ENCODE peak calls at places on chromosome 18, in ten cellular contexts. One of them, this sample, is unnamed. For H3K27me3, the result is how much of the 10 kb centered on the place peaks cover.

GRCh38 chr18:59907172-59907571 is 7.4 kb downstream of the PMAIP1 start:
- DNase-seq in heart left ventricle: no peak
- DNase-seq in stomach: no peak
- DNase-seq in HepG2: no peak
- DNase-seq in IMR-90: no peak
- DNase-seq in body of pancreas: no peak
- DNase-seq in breast epithelium: no peak
- DNase-seq in prostate gland: no peak
- DNase-seq in adrenal gland: no peak
- DNase-seq in K562: no peak
- DNase-seq in this sample: no peak

GRCh38 chr18:56823986-56824385 is 172.8 kb downstream of the WDR7 start:
- DNase-seq in stomach: no peak
- DNase-seq in body of pancreas: no peak
- DNase-seq in breast epithelium: no peak
- DNase-seq in K562: no peak
- DNase-seq in IMR-90: no peak
- DNase-seq in prostate gland: no peak
- DNase-seq in heart left ventricle: no peak
- DNase-seq in HepG2: no peak
- DNase-seq in adrenal gland: no peak
- DNase-seq in this sample: no peak

GRCh38 chr18:76274470-76275289 is 220.4 kb downstream of the ZNF516 start:
- DNase-seq in K562: peak
- DNase-seq in stomach: no peak
- DNase-seq in prostate gland: no peak
- DNase-seq in breast epithelium: no peak
- DNase-seq in HepG2: peak
- DNase-seq in heart left ventricle: no peak
- DNase-seq in adrenal gland: no peak
- DNase-seq in IMR-90: no peak
- DNase-seq in body of pancreas: no peak
- DNase-seq in this sample: no peak

GRCh38 chr18:14912967-14913366 is 165.0 kb downstream of the ANKRD30B start:
- DNase-seq in adrenal gland: no peak
- DNase-seq in heart left ventricle: no peak
- DNase-seq in K562: no peak
- DNase-seq in prostate gland: no peak
- DNase-seq in HepG2: no peak
- DNase-seq in breast epithelium: no peak
- DNase-seq in stomach: no peak
- DNase-seq in IMR-90: no peak
- DNase-seq in body of pancreas: no peak
- DNase-seq in this sample: no peak

GRCh38 chr18:49910019-49910418 is 96.7 kb upstream of the ACAA2 start:
- DNase-seq in IMR-90: no peak
- DNase-seq in K562: no peak
- DNase-seq in breast epithelium: no peak
- DNase-seq in stomach: no peak
- DNase-seq in body of pancreas: no peak
- DNase-seq in HepG2: no peak
- DNase-seq in prostate gland: no peak
- DNase-seq in heart left ventricle: no peak
- DNase-seq in adrenal gland: no peak
- DNase-seq in this sample: no peak

GRCh38 chr18:67509711-67510110 is 6.8 kb downstream of the DSEL start:
- DNase-seq in prostate gland: no peak
- DNase-seq in HepG2: no peak
- DNase-seq in stomach: no peak
- DNase-seq in IMR-90: peak
- DNase-seq in breast epithelium: no peak
- DNase-seq in adrenal gland: no peak
- DNase-seq in K562: no peak
- DNase-seq in body of pancreas: no peak
- DNase-seq in heart left ventricle: no peak
- DNase-seq in this sample: no peak

GRCh38 chr18:37457337-37457736 is 108.3 kb downstream of the CELF4 start:
- DNase-seq in body of pancreas: no peak
- DNase-seq in stomach: no peak
- DNase-seq in IMR-90: no peak
- DNase-seq in heart left ventricle: no peak
- DNase-seq in breast epithelium: no peak
- DNase-seq in HepG2: no peak
- DNase-seq in prostate gland: no peak
- DNase-seq in adrenal gland: no peak
- DNase-seq in K562: no peak
- DNase-seq in this sample: no peak

GRCh38 chr18:77081387-77081773 is 51.2 kb downstream of the MBP start:
- DNase-seq in stomach: no peak
- DNase-seq in breast epithelium: no peak
- DNase-seq in body of pancreas: no peak
- DNase-seq in HepG2: no peak
- DNase-seq in K562: no peak
- DNase-seq in adrenal gland: no peak
- DNase-seq in IMR-90: peak
- DNase-seq in heart left ventricle: no peak
- DNase-seq in prostate gland: no peak
- DNase-seq in this sample: no peak

GRCh38 chr18:37537868-37538525 is 27.6 kb downstream of the CELF4 start:
- DNase-seq in IMR-90: peak
- DNase-seq in K562: peak
- DNase-seq in adrenal gland: peak
- DNase-seq in body of pancreas: peak
- DNase-seq in heart left ventricle: peak
- DNase-seq in breast epithelium: peak
- DNase-seq in HepG2: peak
- DNase-seq in stomach: peak
- DNase-seq in prostate gland: peak
- DNase-seq in this sample: peak

GRCh38 chr18:36284268-36284667 is 13.2 kb upstream of the FHOD3 start:
- DNase-seq in K562: no peak
- DNase-seq in prostate gland: no peak
- DNase-seq in stomach: no peak
- DNase-seq in heart left ventricle: no peak
- DNase-seq in breast epithelium: no peak
- DNase-seq in adrenal gland: no peak
- DNase-seq in IMR-90: no peak
- DNase-seq in body of pancreas: no peak
- DNase-seq in HepG2: no peak
- DNase-seq in this sample: no peak

GRCh38 chr18:36283448-36283847 is 14.1 kb upstream of the FHOD3 start:
- DNase-seq in body of pancreas: no peak
- DNase-seq in HepG2: no peak
- DNase-seq in breast epithelium: no peak
- DNase-seq in adrenal gland: no peak
- DNase-seq in prostate gland: no peak
- DNase-seq in stomach: no peak
- DNase-seq in heart left ventricle: no peak
- DNase-seq in IMR-90: no peak
- DNase-seq in K562: no peak
- DNase-seq in this sample: no peak

GRCh38 chr18:36284671-36285295 is 12.7 kb upstream of the FHOD3 start:
- DNase-seq in breast epithelium: no peak
- DNase-seq in prostate gland: peak
- DNase-seq in stomach: no peak
- DNase-seq in HepG2: peak
- DNase-seq in IMR-90: peak
- DNase-seq in K562: peak
- DNase-seq in body of pancreas: peak
- DNase-seq in heart left ventricle: no peak
- DNase-seq in adrenal gland: peak
- DNase-seq in this sample: peak

GRCh38 chr18:36287653-36288052 is 9.9 kb upstream of the FHOD3 start:
- DNase-seq in heart left ventricle: no peak
- DNase-seq in K562: no peak
- DNase-seq in breast epithelium: no peak
- DNase-seq in body of pancreas: no peak
- DNase-seq in IMR-90: no peak
- DNase-seq in HepG2: no peak
- DNase-seq in prostate gland: no peak
- DNase-seq in adrenal gland: no peak
- DNase-seq in stomach: no peak
- DNase-seq in this sample: no peak

GRCh38 chr18:36288689-36289088 is 8.8 kb upstream of the FHOD3 start:
- DNase-seq in K562: no peak
- DNase-seq in adrenal gland: no peak
- DNase-seq in prostate gland: no peak
- DNase-seq in breast epithelium: no peak
- DNase-seq in stomach: no peak
- DNase-seq in HepG2: no peak
- DNase-seq in heart left ventricle: no peak
- DNase-seq in body of pancreas: no peak
- DNase-seq in IMR-90: no peak
- DNase-seq in this sample: no peak
- H3K27me3 ChIP-seq in K562: under half
- H3K27me3 ChIP-seq in adrenal gland: under half
- H3K27me3 ChIP-seq in prostate gland: under half
- H3K27me3 ChIP-seq in breast epithelium: under half
- H3K27me3 ChIP-seq in stomach: under half
- H3K27me3 ChIP-seq in HepG2: under half
- H3K27me3 ChIP-seq in heart left ventricle: under half
- H3K27me3 ChIP-seq in body of pancreas: under half
- H3K27me3 ChIP-seq in IMR-90: under half
- H3K27me3 ChIP-seq in this sample: under half

GRCh38 chr18:63132819-63133200 is 186.8 kb downstream of the BCL2 start:
- DNase-seq in stomach: peak
- DNase-seq in breast epithelium: no peak
- DNase-seq in body of pancreas: peak
- DNase-seq in adrenal gland: no peak
- DNase-seq in K562: no peak
- DNase-seq in HepG2: no peak
- DNase-seq in heart left ventricle: no peak
- DNase-seq in prostate gland: peak
- DNase-seq in IMR-90: no peak
- DNase-seq in this sample: no peak
- TF ChIP-seq POLR2A in stomach: no peak
- TF ChIP-seq POLR2A in breast epithelium: no peak
- TF ChIP-seq POLR2A in body of pancreas: no peak
- TF ChIP-seq POLR2A in adrenal gland: no peak
- TF ChIP-seq POLR2A in K562: no peak
- TF ChIP-seq POLR2A in HepG2: no peak
- TF ChIP-seq POLR2A in heart left ventricle: no peak
- TF ChIP-seq POLR2A in prostate gland: peak
- TF ChIP-seq POLR2A in IMR-90: no peak
- TF ChIP-seq POLR2A in this sample: no peak

DNA sequence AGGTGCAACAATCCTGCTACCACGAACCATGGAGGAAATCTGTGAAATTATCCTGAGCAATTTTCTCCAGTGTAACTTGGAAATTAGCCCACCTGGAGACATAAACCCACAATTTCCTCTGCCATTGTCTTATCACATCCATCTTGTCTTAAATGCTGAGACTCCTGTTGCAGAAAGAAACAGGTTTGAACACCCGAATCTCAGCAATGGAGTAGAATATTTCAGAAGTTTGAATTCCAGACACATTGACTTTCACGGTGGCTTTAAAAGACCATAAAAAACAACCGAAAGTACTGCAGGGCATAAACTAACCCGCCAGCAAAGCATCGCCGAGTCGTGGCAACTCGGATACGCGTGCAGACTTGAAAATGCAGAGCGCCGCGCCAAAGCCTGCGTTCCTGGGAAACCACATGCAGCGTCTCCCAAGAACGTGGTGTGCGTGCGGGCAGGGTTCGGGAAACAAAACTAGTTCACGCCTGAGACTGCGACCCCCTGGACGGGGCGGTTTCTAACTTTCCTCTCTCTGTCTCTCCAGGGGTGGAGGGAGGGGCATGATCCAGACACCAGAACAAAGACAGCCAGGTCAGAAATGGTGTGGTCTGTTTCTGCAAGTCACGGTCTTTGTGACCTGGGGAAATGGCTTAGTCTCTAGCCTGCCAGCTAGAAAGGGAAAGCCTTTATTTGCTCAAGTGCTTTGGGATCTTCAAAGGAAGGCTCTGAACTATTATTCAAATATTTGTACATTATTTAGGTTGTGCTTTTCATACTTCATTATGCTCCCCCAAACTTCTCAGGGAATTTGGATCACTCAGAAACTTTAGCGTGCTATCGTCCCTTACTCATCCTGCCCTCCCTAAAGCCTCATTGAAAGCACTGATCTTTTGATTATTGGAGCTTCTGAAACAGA is 26.9 kb upstream of the KCTD1 start:
- DNase-seq in IMR-90: peak
- DNase-seq in breast epithelium: peak
- DNase-seq in HepG2: peak
- DNase-seq in body of pancreas: peak
- DNase-seq in K562: peak
- DNase-seq in heart left ventricle: peak
- DNase-seq in stomach: peak
- DNase-seq in prostate gland: peak
- DNase-seq in adrenal gland: peak
- DNase-seq in this sample: peak
- H3K27me3 ChIP-seq in IMR-90: under half
- H3K27me3 ChIP-seq in breast epithelium: under half
- H3K27me3 ChIP-seq in HepG2: under half
- H3K27me3 ChIP-seq in body of pancreas: under half
- H3K27me3 ChIP-seq in K562: under half
- H3K27me3 ChIP-seq in heart left ventricle: under half
- H3K27me3 ChIP-seq in stomach: under half
- H3K27me3 ChIP-seq in prostate gland: under half
- H3K27me3 ChIP-seq in adrenal gland: under half
- H3K27me3 ChIP-seq in this sample: under half

GRCh38 chr18:3214855-3215637 is 4.7 kb downstream of the MYOM1 start:
- DNase-seq in IMR-90: no peak
- DNase-seq in HepG2: no peak
- DNase-seq in K562: no peak
- DNase-seq in breast epithelium: no peak
- DNase-seq in prostate gland: no peak
- DNase-seq in stomach: no peak
- DNase-seq in heart left ventricle: no peak
- DNase-seq in body of pancreas: no peak
- DNase-seq in adrenal gland: no peak
- DNase-seq in this sample: no peak

GRCh38 chr18:3219621-3220335 is at the start of gene MYOM1:
- DNase-seq in IMR-90: no peak
- DNase-seq in heart left ventricle: peak
- DNase-seq in adrenal gland: no peak
- DNase-seq in body of pancreas: no peak
- DNase-seq in HepG2: no peak
- DNase-seq in stomach: no peak
- DNase-seq in prostate gland: no peak
- DNase-seq in K562: no peak
- DNase-seq in breast epithelium: no peak
- DNase-seq in this sample: no peak

GRCh38 chr18:3216987-3217386 is 2.8 kb downstream of the MYOM1 start:
- DNase-seq in HepG2: no peak
- DNase-seq in heart left ventricle: no peak
- DNase-seq in IMR-90: no peak
- DNase-seq in stomach: no peak
- DNase-seq in prostate gland: no peak
- DNase-seq in body of pancreas: no peak
- DNase-seq in breast epithelium: no peak
- DNase-seq in K562: no peak
- DNase-seq in adrenal gland: no peak
- DNase-seq in this sample: no peak

GRCh38 chr18:3218817-3219216 is 951 bp downstream of the MYOM1 start:
- DNase-seq in K562: no peak
- DNase-seq in body of pancreas: no peak
- DNase-seq in heart left ventricle: no peak
- DNase-seq in IMR-90: no peak
- DNase-seq in adrenal gland: no peak
- DNase-seq in prostate gland: no peak
- DNase-seq in breast epithelium: no peak
- DNase-seq in HepG2: no peak
- DNase-seq in stomach: no peak
- DNase-seq in this sample: no peak

GRCh38 chr18:3217930-3218647 is 1.7 kb downstream of the MYOM1 start:
- DNase-seq in prostate gland: no peak
- DNase-seq in HepG2: peak
- DNase-seq in adrenal gland: no peak
- DNase-seq in IMR-90: no peak
- DNase-seq in stomach: peak
- DNase-seq in body of pancreas: peak
- DNase-seq in K562: peak
- DNase-seq in heart left ventricle: no peak
- DNase-seq in breast epithelium: no peak
- DNase-seq in this sample: no peak
- TF ChIP-seq POLR2A in prostate gland: no peak
- TF ChIP-seq POLR2A in HepG2: no peak
- TF ChIP-seq POLR2A in adrenal gland: no peak
- TF ChIP-seq POLR2A in IMR-90: no peak
- TF ChIP-seq POLR2A in stomach: no peak
- TF ChIP-seq POLR2A in body of pancreas: peak
- TF ChIP-seq POLR2A in K562: no peak
- TF ChIP-seq POLR2A in heart left ventricle: peak
- TF ChIP-seq POLR2A in breast epithelium: no peak
- TF ChIP-seq POLR2A in this sample: no peak